ENCODE peak calls at places on chromosomes 6 and 20, in seven cellular contexts. One of them, this sample, is unnamed.

GRCh38 chr20:50286609-50287008 is 96.0 kb downstream of the CEBPB start:
- ATAC-seq in effector memory CD8-positive, alpha-beta T cell: no peak
- ATAC-seq in psoas muscle: peak; percentile 43
- ATAC-seq in stimulated activated naive CD8-positive, alpha-beta T cell treated with anti-CD3 and anti-CD28 coated beads, Interleukin-15, Interleukin-2, amounts not matched to agents 100 U/mL and 50 U/mL, for 24 hours: no peak
- ATAC-seq in right cardiac atrium: peak; percentile 68
- ATAC-seq in mucosa of descending colon: no peak
- ATAC-seq in T-cell: no peak
- ATAC-seq in this sample: no peak

GRCh38 chr6:131914234-131914633 is 36.9 kb downstream of the CCN2 start:
- ATAC-seq in T-cell: no peak
- ATAC-seq in right cardiac atrium: no peak
- ATAC-seq in stimulated activated naive CD8-positive, alpha-beta T cell treated with anti-CD3 and anti-CD28 coated beads, Interleukin-15, Interleukin-2, amounts not matched to agents 100 U/mL and 50 U/mL, for 24 hours: no peak
- ATAC-seq in mucosa of descending colon: no peak
- ATAC-seq in effector memory CD8-positive, alpha-beta T cell: no peak
- ATAC-seq in psoas muscle: no peak
- ATAC-seq in this sample: no peak

GRCh38 chr6:144335315-144335861 is 50.3 kb downstream of the UTRN start:
- ATAC-seq in psoas muscle: peak; percentile 15
- ATAC-seq in mucosa of descending colon: peak; percentile 6
- ATAC-seq in right cardiac atrium: no peak
- ATAC-seq in effector memory CD8-positive, alpha-beta T cell: no peak
- ATAC-seq in T-cell: no peak
- ATAC-seq in stimulated activated naive CD8-positive, alpha-beta T cell treated with anti-CD3 and anti-CD28 coated beads, Interleukin-15, Interleukin-2, amounts not matched to agents 100 U/mL and 50 U/mL, for 24 hours: peak; percentile 10
- ATAC-seq in this sample: peak; percentile 8

GRCh38 chr6:10331336-10331735 is 83.5 kb downstream of the TFAP2A start:
- ATAC-seq in psoas muscle: no peak
- ATAC-seq in mucosa of descending colon: no peak
- ATAC-seq in stimulated activated naive CD8-positive, alpha-beta T cell treated with anti-CD3 and anti-CD28 coated beads, Interleukin-15, Interleukin-2, amounts not matched to agents 100 U/mL and 50 U/mL, for 24 hours: no peak
- ATAC-seq in effector memory CD8-positive, alpha-beta T cell: no peak
- ATAC-seq in right cardiac atrium: no peak
- ATAC-seq in T-cell: no peak
- ATAC-seq in this sample: no peak

GRCh38 chr6:12017263-12017662 is 5.2 kb downstream of the HIVEP1 start:
- ATAC-seq in effector memory CD8-positive, alpha-beta T cell: no peak
- ATAC-seq in right cardiac atrium: no peak
- ATAC-seq in mucosa of descending colon: peak; percentile 47
- ATAC-seq in psoas muscle: no peak
- ATAC-seq in T-cell: no peak
- ATAC-seq in stimulated activated naive CD8-positive, alpha-beta T cell treated with anti-CD3 and anti-CD28 coated beads, Interleukin-15, Interleukin-2, amounts not matched to agents 100 U/mL and 50 U/mL, for 24 hours: no peak
- ATAC-seq in this sample: no peak

GRCh38 chr20:39660965-39661364 is 698.8 kb downstream of the DHX35 start:
- ATAC-seq in T-cell: no peak
- ATAC-seq in stimulated activated naive CD8-positive, alpha-beta T cell treated with anti-CD3 and anti-CD28 coated beads, Interleukin-15, Interleukin-2, amounts not matched to agents 100 U/mL and 50 U/mL, for 24 hours: no peak
- ATAC-seq in effector memory CD8-positive, alpha-beta T cell: no peak
- ATAC-seq in right cardiac atrium: no peak
- ATAC-seq in mucosa of descending colon: peak; percentile 57
- ATAC-seq in psoas muscle: no peak
- ATAC-seq in this sample: no peak

GRCh38 chr20:8428988-8429387 is 296.9 kb downstream of the PLCB1 start:
- ATAC-seq in right cardiac atrium: no peak
- ATAC-seq in T-cell: peak; percentile 35
- ATAC-seq in stimulated activated naive CD8-positive, alpha-beta T cell treated with anti-CD3 and anti-CD28 coated beads, Interleukin-15, Interleukin-2, amounts not matched to agents 100 U/mL and 50 U/mL, for 24 hours: peak; percentile 87
- ATAC-seq in psoas muscle: no peak
- ATAC-seq in effector memory CD8-positive, alpha-beta T cell: peak; percentile 99
- ATAC-seq in mucosa of descending colon: no peak
- ATAC-seq in this sample: no peak

GRCh38 chr6:130482645-130483390 is 117.0 kb downstream of the TMEM200A start:
- ATAC-seq in right cardiac atrium: no peak
- ATAC-seq in stimulated activated naive CD8-positive, alpha-beta T cell treated with anti-CD3 and anti-CD28 coated beads, Interleukin-15, Interleukin-2, amounts not matched to agents 100 U/mL and 50 U/mL, for 24 hours: no peak
- ATAC-seq in psoas muscle: no peak
- ATAC-seq in effector memory CD8-positive, alpha-beta T cell: no peak
- ATAC-seq in mucosa of descending colon: no peak
- ATAC-seq in T-cell: peak; percentile 12
- ATAC-seq in this sample: no peak

GRCh38 chr20:50259705-50260479 is 69.3 kb downstream of the CEBPB start:
- ATAC-seq in T-cell: no peak
- ATAC-seq in right cardiac atrium: peak; percentile 69
- ATAC-seq in effector memory CD8-positive, alpha-beta T cell: no peak
- ATAC-seq in stimulated activated naive CD8-positive, alpha-beta T cell treated with anti-CD3 and anti-CD28 coated beads, Interleukin-15, Interleukin-2, amounts not matched to agents 100 U/mL and 50 U/mL, for 24 hours: no peak
- ATAC-seq in mucosa of descending colon: peak; percentile 66
- ATAC-seq in psoas muscle: no peak
- ATAC-seq in this sample: no peak

GRCh38 chr20:57405236-57406016 is 14.2 kb downstream of the RBM38 start:
- ATAC-seq in mucosa of descending colon: no peak
- ATAC-seq in right cardiac atrium: no peak
- ATAC-seq in T-cell: no peak
- ATAC-seq in psoas muscle: no peak
- ATAC-seq in effector memory CD8-positive, alpha-beta T cell: no peak
- ATAC-seq in stimulated activated naive CD8-positive, alpha-beta T cell treated with anti-CD3 and anti-CD28 coated beads, Interleukin-15, Interleukin-2, amounts not matched to agents 100 U/mL and 50 U/mL, for 24 hours: no peak
- ATAC-seq in this sample: no peak

GRCh38 chr6:3814539-3814938 is 34.6 kb upstream of the FAM50B start:
- ATAC-seq in stimulated activated naive CD8-positive, alpha-beta T cell treated with anti-CD3 and anti-CD28 coated beads, Interleukin-15, Interleukin-2, amounts not matched to agents 100 U/mL and 50 U/mL, for 24 hours: no peak
- ATAC-seq in mucosa of descending colon: no peak
- ATAC-seq in right cardiac atrium: no peak
- ATAC-seq in psoas muscle: no peak
- ATAC-seq in effector memory CD8-positive, alpha-beta T cell: no peak
- ATAC-seq in T-cell: no peak
- ATAC-seq in this sample: no peak

This sample was measured in esophagus mucosa.